ENCODE peak calls at places on chromosomes 6 and 20, in seven cellular contexts. F is endothelial cell of umbilical vein, I is heart right ventricle, K is GM23338, V is lower lobe of right lung, Y is hepatocyte, B is cardiac fibroblast. A is an unnamed sample.

GRCh38 chr20:22106308-22106938 is 401.0 kb downstream of the PAX1 start:
- DNase-seq in Y (peak), B (peak), V (no peak), I (no peak), K (peak), F (no peak), A (no peak)

GRCh38 chr6:133768656-133769295 is 120.1 kb upstream of the TCF21 start:
- DNase-seq in Y (peak), B (peak), F (peak), V (no peak), K (no peak), I (peak), A (no peak)

GRCh38 chr6:83442752-83443151 is 11.9 kb upstream of the ME1 start:
- DNase-seq in F (no peak), I (no peak), K (no peak), V (no peak), B (peak), Y (peak), A (no peak)

GRCh38 chr20:15977026-15977425 is 596.2 kb downstream of the KIF16B start:
- DNase-seq in F (no peak), V (no peak), K (no peak), Y (no peak), B (no peak), I (no peak), A (no peak)

GRCh38 chr6:22828179-22829062 is 259.1 kb downstream of the HDGFL1 start:
- DNase-seq in Y (peak), V (no peak), F (peak), B (peak), I (no peak), K (peak), A (peak)

GRCh38 chr20:62708591-62709536 is at the start of gene NTSR1:
- DNase-seq in V (no peak), B (no peak), K (peak), I (peak), F (no peak), Y (no peak), A (no peak)

GRCh38 chr6:2264932-2265331 is 19.5 kb upstream of the GMDS start:
- DNase-seq in I (no peak), K (no peak), Y (no peak), B (peak), V (no peak), F (no peak), A (no peak)

GRCh38 chr20:57843941-57844625 is 134.3 kb upstream of the PMEPA1 start:
- DNase-seq in K (no peak), F (no peak), B (no peak), V (no peak), Y (no peak), I (no peak), A (peak)

GRCh38 chr6:15569035-15569995 is 93.5 kb downstream of the DTNBP1 start:
- DNase-seq in K (peak), I (no peak), Y (no peak), F (no peak), B (peak), V (no peak), A (no peak)

GRCh38 chr6:43937236-43938177 is 167.5 kb downstream of the VEGFA start:
- DNase-seq in I (no peak), K (no peak), F (no peak), B (no peak), Y (peak), V (peak), A (no peak)

GRCh38 chr6:76701610-76702009 is 629.1 kb upstream of the IMPG1 start:
- DNase-seq in K (no peak), F (peak), I (no peak), V (no peak), B (no peak), Y (no peak), A (no peak)

GRCh38 chr6:137911675-137912158 is 44.7 kb downstream of the TNFAIP3 start:
- DNase-seq in F (no peak), I (no peak), B (no peak), K (no peak), V (no peak), Y (no peak), A (no peak)

GRCh38 chr6:121849477-121849876 is 414.0 kb downstream of the GJA1 start:
- DNase-seq in I (no peak), Y (peak), V (no peak), K (peak), F (peak), B (peak), A (peak)

GRCh38 chr6:26311012-26311384 is 54.0 kb upstream of the BTN3A2 start:
- DNase-seq in V (no peak), K (peak), B (peak), Y (no peak), F (peak), I (no peak), A (no peak)

GRCh38 chr6:156910938-156911337 is 133.8 kb downstream of the ARID1B start:
- DNase-seq in I (no peak), Y (no peak), B (peak), F (no peak), K (no peak), V (no peak), A (no peak)

GRCh38 chr6:56848105-56848504 is 106.8 kb upstream of the BEND6 start:
- DNase-seq in B (no peak), I (no peak), F (no peak), K (no peak), Y (no peak), V (no peak), A (no peak)

GRCh38 chr6:108210557-108210956 is 44.7 kb downstream of the NR2E1 start:
- DNase-seq in I (no peak), Y (no peak), K (no peak), V (no peak), B (no peak), F (no peak), A (no peak)
- TF ChIP-seq CTCF in I (no peak), Y (no peak), K (no peak), V (no peak), B (no peak), F (no peak), A (no peak)

GRCh38 chr6:108945686-108946158 is 97.5 kb downstream of the ARMC2 start:
- DNase-seq in V (peak), Y (no peak), I (peak), F (no peak), K (peak), B (peak), A (peak)
- H3K4me3 ChIP-seq in V (no peak), Y (no peak), I (no peak), F (no peak), K (no peak), B (peak), A (no peak)

GRCh38 chr6:55320691-55321086 is 6.6 kb upstream of the GFRAL start:
- DNase-seq in K (peak), Y (peak), V (no peak), F (no peak), I (no peak), B (no peak), A (no peak)
- TF ChIP-seq CTCF in K (no peak), Y (no peak), V (no peak), F (no peak), I (no peak), B (no peak), A (no peak)

GRCh38 chr20:40682104-40683045 is 6.7 kb downstream of the MAFB start:
- DNase-seq in K (peak), B (no peak), V (peak), Y (no peak), I (peak), F (no peak), A (no peak)
- H3K4me3 ChIP-seq in K (peak), B (no peak), V (peak), Y (peak), I (peak), F (no peak), A (no peak)

GRCh38 chr6:99216959-99217358 is 132.5 kb downstream of the FAXC start:
- DNase-seq in Y (no peak), V (no peak), I (no peak), B (no peak), K (peak), F (no peak), A (no peak)
- TF ChIP-seq CTCF in Y (no peak), V (no peak), I (no peak), B (no peak), K (no peak), F (no peak), A (no peak)

GRCh38 chr6:21479140-21479539 is 114.4 kb upstream of the SOX4 start:
- DNase-seq in Y (no peak), I (peak), B (peak), V (no peak), F (peak), K (no peak), A (no peak)
- H3K4me3 ChIP-seq in Y (no peak), I (peak), B (peak), V (peak), F (no peak), K (no peak), A (no peak)

DNA sequence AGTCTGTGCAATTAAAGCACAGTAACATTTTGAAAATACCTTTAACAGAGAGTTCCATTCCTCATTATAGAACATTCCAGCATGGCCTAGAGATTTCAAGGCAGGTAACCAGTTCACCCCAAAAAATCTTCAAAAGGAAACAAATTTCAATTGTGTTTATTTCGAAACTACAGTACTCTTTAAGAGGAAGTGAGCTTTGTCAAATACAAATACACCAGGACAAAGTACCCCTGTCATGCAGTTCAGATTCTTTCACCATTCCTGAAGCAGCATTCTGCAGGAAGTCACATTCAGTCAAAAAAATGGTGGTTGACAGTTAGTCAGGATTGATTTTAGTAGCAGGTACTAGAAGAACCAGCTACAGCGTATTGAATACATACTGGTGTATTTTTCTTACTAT is 89.7 kb upstream of the RIN2 start:
- DNase-seq in I (no peak), B (no peak), V (no peak), Y (no peak), K (no peak), F (no peak), A (no peak)
- TF ChIP-seq CTCF in I (no peak), B (no peak), V (no peak), Y (no peak), K (no peak), F (no peak), A (no peak)